ENCODE peak calls at places on chromosomes 1 and 21, in six cellular contexts. I is sigmoid colon, F is astrocyte, R is H9, X is heart left ventricle, J is neural progenitor cell. S is an unnamed sample.

GRCh38 chr1:100538935-100539835 is 1.2 kb downstream of the GPR88 start:
- DNase-seq in I (peak; percentile 69), F (no peak), R (peak; percentile 66), X (no peak), J (peak; percentile 80), S (peak; percentile 83)

GRCh38 chr21:41458559-41458958 is 32.5 kb downstream of the MX1 start:
- DNase-seq in I (no peak), F (no peak), R (no peak), X (no peak), J (no peak), S (no peak)

GRCh38 chr1:62746086-62746808 is 37.7 kb upstream of the ATG4C start:
- DNase-seq in I (no peak), F (peak; percentile 32), R (no peak), X (no peak), J (peak; percentile 36), S (no peak)

GRCh38 chr1:177902151-177902765 is 67.6 kb downstream of the SEC16B start:
- DNase-seq in I (no peak), F (no peak), R (no peak), X (no peak), J (peak; percentile 16), S (no peak)

GRCh38 chr1:61293986-61294504 is 211.7 kb downstream of the NFIA start:
- DNase-seq in I (no peak), F (no peak), R (no peak), X (no peak), J (no peak), S (no peak)

GRCh38 chr1:3771108-3772026 is 1.2 kb upstream of the SMIM1 start:
- DNase-seq in I (no peak), F (no peak), R (peak; percentile 56), X (no peak), J (peak; percentile 36), S (no peak)

GRCh38 chr1:186375929-186376330 is 292 bp downstream of the ODR4 start:
- DNase-seq in I (no peak), F (no peak), R (no peak), X (no peak), J (no peak), S (no peak)

GRCh38 chr1:163410073-163410522 is 88.3 kb downstream of the NUF2 start:
- DNase-seq in I (no peak), F (peak; percentile 27), R (peak; percentile 65), X (no peak), J (peak; percentile 88), S (no peak)

GRCh38 chr1:208240698-208241355 is 3.4 kb downstream of the PLXNA2 start:
- DNase-seq in I (peak; percentile 30), F (no peak), R (no peak), X (no peak), J (no peak), S (no peak)

GRCh38 chr21:46641656-46642055 is 6.2 kb downstream of the PRMT2 start:
- DNase-seq in I (no peak), F (no peak), R (no peak), X (no peak), J (no peak), S (no peak)

GRCh38 chr1:44609768-44610526 is 64.3 kb downstream of the TMEM53 start:
- DNase-seq in I (no peak), F (no peak), R (peak; percentile 52), X (no peak), J (no peak), S (no peak)

GRCh38 chr1:183887826-183888819 is 83.2 kb downstream of the RGL1 start:
- DNase-seq in I (no peak), F (peak; percentile 83), R (no peak), X (no peak), J (no peak), S (no peak)

GRCh38 chr21:43283136-43283924 is 114.5 kb downstream of the CRYAA start:
- DNase-seq in I (no peak), F (no peak), R (no peak), X (no peak), J (no peak), S (no peak)

GRCh38 chr1:226530591-226530990 is 18.0 kb upstream of the STUM start:
- DNase-seq in I (no peak), F (no peak), R (no peak), X (no peak), J (no peak), S (no peak)

GRCh38 chr1:27299385-27300252 is 22.3 kb upstream of the TMEM222 start:
- DNase-seq in I (peak; percentile 95), F (peak; percentile 99), R (peak; percentile 79), X (peak; percentile 75), J (peak; percentile 78), S (no peak)

GRCh38 chr1:117851687-117852086 is 77.7 kb downstream of the GDAP2 start:
- DNase-seq in I (no peak), F (no peak), R (no peak), X (no peak), J (no peak), S (no peak)

GRCh38 chr21:29904359-29905282 is 35.2 kb downstream of the GRIK1 start:
- DNase-seq in I (no peak), F (peak; percentile 2), R (peak; percentile 32), X (no peak), J (no peak), S (no peak)

GRCh38 chr1:21161842-21162241 is 14.9 kb downstream of the EIF4G3 start:
- DNase-seq in I (no peak), F (no peak), R (no peak), X (no peak), J (no peak), S (no peak)

GRCh38 chr1:115539061-115539460 is 102.7 kb upstream of the VANGL1 start:
- DNase-seq in I (peak; percentile 66), F (no peak), R (no peak), X (peak; percentile 32), J (no peak), S (no peak)

GRCh38 chr1:214329456-214330220 is 48.7 kb downstream of the SMYD2 start:
- DNase-seq in I (no peak), F (no peak), R (no peak), X (no peak), J (no peak), S (no peak)

GRCh38 chr21:44489962-44490361 is 34.7 kb downstream of the LRRC3 start:
- DNase-seq in I (no peak), F (no peak), R (no peak), X (no peak), J (peak; percentile 45), S (no peak)

GRCh38 chr21:29342394-29342957 is 43.8 kb downstream of the BACH1 start:
- DNase-seq in I (peak; percentile 82), F (peak; percentile 99), R (no peak), X (peak; percentile 51), J (no peak), S (peak; percentile 60)

GRCh38 chr1:236862231-236862591 is 67.1 kb downstream of the MTR start:
- DNase-seq in I (no peak), F (no peak), R (no peak), X (no peak), J (no peak), S (no peak)
- H3K27ac ChIP-seq in I (peak overlapping the region; percentile 70), F (no peak overlapping the region), R (no peak overlapping the region), X (peak overlapping the region; percentile 66), J (no peak overlapping the region), S (peak overlapping the region; percentile 63)

GRCh38 chr1:31957701-31958674 is 19.8 kb upstream of the PTP4A2 start:
- DNase-seq in I (no peak), F (no peak), R (no peak), X (peak; percentile 36), J (no peak), S (no peak)
- H3K4me1 ChIP-seq in I (peaks cover 30% of the 10 kb centered on the region), F (peaks cover 21% of the 10 kb centered on the region), R (peaks cover 4% of the 10 kb centered on the region), X (peaks cover 28% of the 10 kb centered on the region), J (peaks cover 22% of the 10 kb centered on the region), S (peaks cover 4% of the 10 kb centered on the region)

DNA sequence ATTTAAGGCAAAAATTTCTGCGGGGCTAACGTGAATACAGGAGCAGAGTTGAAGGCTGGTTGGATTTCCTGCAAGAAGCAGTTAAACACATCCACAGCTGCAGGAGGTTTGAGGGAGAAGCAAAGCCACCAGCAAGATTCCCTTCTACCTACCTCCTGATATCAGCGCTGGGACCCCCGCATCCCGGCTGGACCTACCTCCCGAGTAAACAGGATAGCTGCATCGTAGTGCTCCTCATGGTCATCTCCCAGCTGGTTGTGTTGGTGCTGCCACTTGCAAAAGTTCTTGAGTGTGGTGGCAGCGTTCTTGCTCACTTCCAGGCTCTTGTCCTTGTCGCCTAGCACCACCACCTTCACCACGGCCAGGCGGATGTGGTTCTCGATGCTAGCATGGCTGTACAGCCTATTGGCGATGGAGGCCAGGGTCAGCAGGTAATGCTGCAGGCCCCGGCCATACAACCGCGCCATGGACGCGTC is 1.8 kb downstream of the ADAMTS5 start:
- DNase-seq in I (no peak), F (no peak), R (no peak), X (no peak), J (no peak), S (no peak)
- H3K27ac ChIP-seq in I (peak overlapping the region; percentile 75), F (no peak overlapping the region), R (no peak overlapping the region), X (peak overlapping the region; percentile 56), J (no peak overlapping the region), S (no peak overlapping the region)

GRCh38 chr1:30804381-30804780 is 46.8 kb upstream of the LAPTM5 start:
- DNase-seq in I (no peak), F (no peak), R (no peak), X (no peak), J (peak; percentile 68), S (no peak)
- H3K4me1 ChIP-seq in I (peaks cover 33% of the 10 kb centered on the region), F (peaks cover 22% of the 10 kb centered on the region), R (peaks cover 4% of the 10 kb centered on the region), X (peaks cover 12% of the 10 kb centered on the region), J (peaks cover 36% of the 10 kb centered on the region), S (no peaks in the 10 kb centered on the region)

GRCh38 chr1:68904472-68904871 is 407.6 kb upstream of the DEPDC1 start:
- DNase-seq in I (no peak), F (peak; percentile 61), R (no peak), X (no peak), J (peak; percentile 55), S (no peak)
- H3K27ac ChIP-seq in I (no peak overlapping the region), F (no peak overlapping the region), R (no peak overlapping the region), X (no peak overlapping the region), J (no peak overlapping the region), S (no peak overlapping the region)

GRCh38 chr1:31989964-31990363 is 23.7 kb upstream of the KHDRBS1 start:
- DNase-seq in I (no peak), F (no peak), R (no peak), X (no peak), J (no peak), S (no peak)
- H3K4me1 ChIP-seq in I (peaks cover 6% of the 10 kb centered on the region), F (peaks cover 6% of the 10 kb centered on the region), R (peaks cover 4% of the 10 kb centered on the region), X (no peaks in the 10 kb centered on the region), J (no peaks in the 10 kb centered on the region), S (no peaks in the 10 kb centered on the region)

GRCh38 chr1:30907641-30908445 is 715 bp downstream of the SDC3 start:
- DNase-seq in I (peak; percentile 78), F (no peak), R (peak; percentile 22), X (no peak), J (no peak), S (no peak)
- H3K27ac ChIP-seq in I (peak overlapping the region; percentile 95), F (no peak overlapping the region), R (no peak overlapping the region), X (peak overlapping the region; percentile 35), J (no peak overlapping the region), S (no peak overlapping the region)

DNA sequence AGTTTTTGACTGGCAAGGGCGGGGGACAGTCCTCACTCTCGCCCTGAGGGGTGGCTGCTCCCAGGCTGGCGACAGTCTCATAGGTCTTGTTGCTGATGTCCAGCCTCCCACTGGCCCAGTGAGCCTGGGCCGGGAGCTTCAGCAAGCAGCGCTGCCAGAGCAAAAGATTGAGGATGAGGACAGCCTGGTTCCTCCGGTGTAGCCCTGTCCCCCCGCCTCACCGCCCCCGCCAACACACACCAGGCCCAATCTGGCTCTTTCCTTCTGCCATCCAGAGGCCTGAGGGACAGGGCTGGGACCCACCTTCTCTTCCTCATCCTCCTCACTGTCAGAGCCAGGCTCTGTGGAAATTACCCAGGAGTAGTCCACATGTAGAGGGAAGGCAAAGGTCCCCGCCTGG is 8.6 kb upstream of the TCEA3 start:
- DNase-seq in I (no peak), F (no peak), R (no peak), X (no peak), J (no peak), S (no peak)
- H3K4me1 ChIP-seq in I (no peaks in the 10 kb centered on the region), F (no peaks in the 10 kb centered on the region), R (no peaks in the 10 kb centered on the region), X (no peaks in the 10 kb centered on the region), J (no peaks in the 10 kb centered on the region), S (peaks cover 6% of the 10 kb centered on the region)

GRCh38 chr1:40389234-40389815 is 15.8 kb downstream of the SMAP2 start:
- DNase-seq in I (no peak), F (no peak), R (no peak), X (no peak), J (no peak), S (no peak)
- H3K27ac ChIP-seq in I (peak overlapping the region; percentile 57), F (no peak overlapping the region), R (no peak overlapping the region), X (no peak overlapping the region), J (no peak overlapping the region), S (peak overlapping the region; percentile 80)

S was measured in right lobe of liver.